ENCODE peak calls at places on chromosome 21, in nine cellular contexts. K is neural progenitor cell; I is breast epithelium; L is HCT116; O is CD8-positive, alpha-beta T cell; R is pancreas; Z is AG10803; X is cardiac fibroblast; V is ovary. A is an unnamed sample.

GRCh38 chr21:15549671-15550070 is 180.1 kb upstream of the USP25 start:
- DNase-seq in K (no peak), I (no peak), L (no peak), O (no peak), R (no peak), Z (peak; percentile 51), X (peak; percentile 2), V (no peak), A (no peak)

GRCh38 chr21:45887788-45888187 is 93.8 kb upstream of the COL6A1 start:
- DNase-seq in K (no peak), I (no peak), L (no peak), O (no peak), R (no peak), Z (no peak), X (no peak), V (no peak), A (no peak)

GRCh38 chr21:44574457-44575306 is 1.2 kb downstream of the KRTAP10-4 start:
- DNase-seq in K (no peak), I (no peak), L (no peak), O (no peak), R (no peak), Z (no peak), X (no peak), V (no peak), A (no peak)

GRCh38 chr21:36535618-36536241 is 55.8 kb upstream of the CLDN14 start:
- DNase-seq in K (no peak), I (no peak), L (no peak), O (no peak), R (no peak), Z (no peak), X (no peak), V (no peak), A (no peak)

GRCh38 chr21:14382486-14382834 is 486 bp downstream of the HSPA13 start:
- DNase-seq in K (no peak), I (no peak), L (no peak), O (no peak), R (peak; percentile 31), Z (peak; percentile 42), X (peak; percentile 19), V (no peak), A (no peak)

GRCh38 chr21:44694776-44695175 is 2.2 kb upstream of the KRTAP10-12 start:
- DNase-seq in K (no peak), I (no peak), L (no peak), O (no peak), R (no peak), Z (no peak), X (no peak), V (no peak), A (no peak)

GRCh38 chr21:44511938-44512275 is 28.1 kb downstream of the KRTAP10-1 start:
- DNase-seq in K (no peak), I (no peak), L (no peak), O (no peak), R (no peak), Z (no peak), X (no peak), V (no peak), A (no peak)

GRCh38 chr21:45507888-45508508 is 34.2 kb downstream of the SLC19A1 start:
- DNase-seq in K (no peak), I (no peak), L (no peak), O (peak; percentile 8), R (no peak), Z (no peak), X (no peak), V (peak; percentile 23), A (no peak)

GRCh38 chr21:26550357-26550756 is 22.7 kb downstream of the CYYR1 start:
- DNase-seq in K (no peak), I (no peak), L (no peak), O (no peak), R (no peak), Z (peak; percentile 4), X (no peak), V (no peak), A (no peak)

GRCh38 chr21:25464275-25464674 is 143.0 kb downstream of the MRPL39 start:
- DNase-seq in K (no peak), I (no peak), L (no peak), O (no peak), R (no peak), Z (no peak), X (no peak), V (no peak), A (no peak)

GRCh38 chr21:31874817-31875216 is 2.0 kb downstream of the HUNK start:
- DNase-seq in K (peak; percentile 56), I (no peak), L (no peak), O (no peak), R (peak; percentile 70), Z (no peak), X (no peak), V (no peak), A (no peak)

GRCh38 chr21:44939532-44940115 is at the start of gene SLX9:
- DNase-seq in K (peak; percentile 92), I (peak; percentile 58), L (peak; percentile 48), O (peak; percentile 75), R (peak; percentile 82), Z (peak; percentile 76), X (peak; percentile 82), V (peak; percentile 86), A (no peak)

GRCh38 chr21:25313891-25314646 is 293.2 kb downstream of the MRPL39 start:
- DNase-seq in K (no peak), I (no peak), L (no peak), O (no peak), R (no peak), Z (peak; percentile 50), X (peak; percentile 51), V (no peak), A (no peak)

GRCh38 chr21:33022828-33023573 is 2.7 kb upstream of the OLIG2 start:
- DNase-seq in K (peak; percentile 67), I (no peak), L (no peak), O (no peak), R (no peak), Z (no peak), X (no peak), V (no peak), A (no peak)

GRCh38 chr21:35337573-35337972 is 288.5 kb upstream of the RUNX1 start:
- DNase-seq in K (no peak), I (no peak), L (no peak), O (no peak), R (no peak), Z (no peak), X (no peak), V (no peak), A (no peak)
- TF ChIP-seq CTCF in K (no peak), I (no peak), L (no peak), O (no peak), R (no peak), Z (no peak), X (no peak), V (no peak), A (no peak)

DNA sequence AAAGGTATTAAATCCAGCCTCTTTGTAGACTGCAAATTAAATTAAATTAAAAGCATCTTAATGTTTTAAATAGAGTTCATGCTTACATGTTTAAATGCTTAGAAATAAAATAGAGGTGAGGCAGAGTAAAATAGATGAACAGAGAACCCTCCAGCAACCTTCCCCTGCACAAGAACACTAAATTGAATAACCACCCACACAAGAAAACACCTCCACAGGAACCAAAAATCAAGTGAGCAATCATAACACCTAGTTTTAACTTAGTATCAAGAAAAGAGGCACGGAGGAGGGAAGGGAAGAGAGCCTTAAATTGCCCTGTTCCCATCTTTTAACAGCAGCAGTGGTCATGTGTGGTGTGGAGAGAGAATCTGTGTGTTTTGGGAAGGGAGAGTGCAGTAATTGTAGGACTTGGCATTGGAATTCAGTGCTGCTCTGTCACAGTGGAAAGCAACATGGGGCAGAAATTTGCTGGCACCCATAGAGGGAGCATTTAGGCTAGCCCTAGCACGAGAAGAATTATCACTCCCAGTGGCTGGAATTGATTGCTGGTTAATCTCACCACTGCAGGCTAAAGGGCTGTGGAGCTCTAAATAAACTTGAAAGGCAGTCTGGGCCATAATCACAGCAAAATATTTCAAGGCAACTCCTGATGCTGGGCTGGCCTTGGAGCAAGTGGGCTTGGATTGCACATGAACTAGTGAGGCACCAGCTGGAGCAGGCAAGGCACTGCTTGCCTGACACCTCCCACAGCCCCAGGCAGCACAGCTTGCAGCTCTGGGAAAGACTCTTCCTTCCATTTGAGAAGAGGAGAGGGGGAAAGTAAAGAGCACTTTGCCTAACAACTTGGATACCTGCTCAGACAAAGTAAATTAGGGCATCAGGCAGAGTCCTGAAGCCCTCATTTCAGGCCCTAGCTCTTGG is 1478.8 kb downstream of the NCAM2 start:
- DNase-seq in K (no peak), I (no peak), L (no peak), O (no peak), R (no peak), Z (no peak), X (no peak), V (no peak), A (no peak)
- TF ChIP-seq CTCF in K (no peak), I (no peak), L (no peak), O (no peak), R (no peak), Z (no peak), X (no peak), V (no peak), A (no peak)

GRCh38 chr21:29298348-29299045 is at the start of gene BACH1:
- DNase-seq in K (peak; percentile 98), I (peak; percentile 81), L (peak; percentile 59), O (peak; percentile 81), R (peak; percentile 93), Z (peak; percentile 90), X (peak; percentile 95), V (peak; percentile 93), A (peak; percentile 57)
- TF ChIP-seq CTCF in K (peak; percentile 49), I (no peak), L (no peak), O (peak; percentile 33), R (peak; percentile 20), Z (no peak), X (no peak), V (no peak), A (no peak)

GRCh38 chr21:43211085-43212071 is 42.6 kb downstream of the CRYAA start:
- DNase-seq in K (peak; percentile 60), I (peak; percentile 22), L (peak; percentile 4), O (no peak), R (peak; percentile 70), Z (no peak), X (peak; percentile 27), V (peak; percentile 50), A (no peak)
- TF ChIP-seq CTCF in K (peak; percentile 43), I (no peak), L (no peak), O (no peak), R (no peak), Z (peak; percentile 27), X (peak; percentile 7), V (no peak), A (no peak)

A was measured in omental fat pad.